ENCODE peak calls at places on chromosomes 2 and 18, in nine cellular contexts. X, M, N, C, E, H, Y, V and L are unnamed samples. For H3K4me1, the result is how much of the 10 kb centered on the place peaks cover.

GRCh38 chr2:200828572-200829257 is 17.0 kb downstream of the BZW1 start:
- DNase-seq in C (no peak), M (no peak), H (no peak), E (no peak), Y (peak), X (no peak), N (no peak), V (no peak), L (peak)

GRCh38 chr2:199433204-199433832 is 24.4 kb downstream of the SATB2 start:
- DNase-seq in Y (no peak), H (no peak), V (no peak), E (no peak), M (no peak), N (no peak), C (no peak), X (no peak), L (no peak)

GRCh38 chr18:46343940-46344372 is 239.8 kb downstream of the HAUS1 start:
- DNase-seq in X (no peak), N (peak), Y (peak), M (no peak), H (peak), E (no peak), C (no peak), V (no peak), L (no peak)

GRCh38 chr2:23456881-23457760 is 72.1 kb downstream of the KLHL29 start:
- DNase-seq in H (no peak), E (no peak), M (no peak), Y (no peak), X (no peak), N (peak), V (no peak), C (peak), L (no peak)

GRCh38 chr2:238644095-238645081 is 203.5 kb upstream of the TWIST2 start:
- DNase-seq in V (peak), X (peak), E (no peak), M (no peak), N (no peak), H (no peak), C (no peak), Y (no peak), L (peak)

GRCh38 chr18:43893001-43893637 is 615.8 kb upstream of the SYT4 start:
- DNase-seq in H (no peak), M (no peak), V (no peak), Y (no peak), N (no peak), X (no peak), C (no peak), E (no peak), L (no peak)

GRCh38 chr18:61825386-61825785 is 67.4 kb downstream of the RNF152 start:
- DNase-seq in X (no peak), E (no peak), N (no peak), Y (no peak), H (no peak), V (no peak), M (no peak), C (no peak), L (no peak)

GRCh38 chr18:56902653-56903052 is 244.2 kb upstream of the BOD1L2 start:
- DNase-seq in X (no peak), Y (no peak), C (no peak), M (no peak), V (no peak), H (no peak), E (no peak), N (no peak), L (no peak)

GRCh38 chr2:73762571-73762970 is 17.3 kb downstream of the DUSP11 start:
- DNase-seq in Y (no peak), M (no peak), H (no peak), V (no peak), E (no peak), C (no peak), N (no peak), X (no peak), L (no peak)

GRCh38 chr2:55926246-55926645 is 2.7 kb upstream of the EFEMP1 start:
- DNase-seq in E (no peak), V (no peak), H (no peak), N (no peak), M (no peak), Y (no peak), X (no peak), C (no peak), L (no peak)

GRCh38 chr2:44560961-44561360 is 199.2 kb downstream of the CAMKMT start:
- DNase-seq in V (no peak), M (no peak), Y (no peak), X (no peak), E (no peak), N (no peak), H (no peak), C (no peak), L (no peak)

GRCh38 chr2:240358080-240358479 is 77.4 kb upstream of the GPC1 start:
- DNase-seq in Y (no peak), M (no peak), C (peak), X (no peak), V (no peak), N (no peak), E (peak), H (no peak), L (no peak)

DNA sequence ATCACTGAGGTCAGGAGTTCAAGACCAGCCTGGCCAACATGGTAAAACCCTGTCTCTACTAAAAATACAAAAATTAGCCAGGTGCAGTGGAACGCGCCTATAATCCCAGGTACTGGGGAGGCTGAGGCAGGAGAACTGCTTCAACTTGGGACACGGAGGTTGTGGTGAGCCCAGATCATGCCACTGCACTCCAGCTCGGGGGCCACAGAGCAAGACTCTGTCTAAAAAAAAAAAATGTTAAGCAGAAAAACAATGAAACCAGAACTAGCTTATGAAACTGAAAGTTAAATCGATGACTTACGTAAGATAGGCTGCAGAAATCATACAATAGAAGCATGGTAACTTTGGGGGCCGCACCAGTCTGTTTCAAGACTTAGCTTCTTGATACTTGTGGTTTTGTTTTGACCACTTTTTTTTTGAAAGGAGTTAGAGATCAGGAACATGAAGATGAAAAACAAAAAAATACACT is 6.2 kb upstream of the GPR155 start:
- DNase-seq in H (no peak), V (no peak), X (no peak), E (no peak), N (no peak), M (no peak), C (no peak), Y (peak), L (no peak)
- TF ChIP-seq POLR2AphosphoS5 in H (no peak), V (no peak), X (no peak), E (no peak), N (no peak), M (no peak), C (no peak), Y (no peak), L (no peak)

DNA sequence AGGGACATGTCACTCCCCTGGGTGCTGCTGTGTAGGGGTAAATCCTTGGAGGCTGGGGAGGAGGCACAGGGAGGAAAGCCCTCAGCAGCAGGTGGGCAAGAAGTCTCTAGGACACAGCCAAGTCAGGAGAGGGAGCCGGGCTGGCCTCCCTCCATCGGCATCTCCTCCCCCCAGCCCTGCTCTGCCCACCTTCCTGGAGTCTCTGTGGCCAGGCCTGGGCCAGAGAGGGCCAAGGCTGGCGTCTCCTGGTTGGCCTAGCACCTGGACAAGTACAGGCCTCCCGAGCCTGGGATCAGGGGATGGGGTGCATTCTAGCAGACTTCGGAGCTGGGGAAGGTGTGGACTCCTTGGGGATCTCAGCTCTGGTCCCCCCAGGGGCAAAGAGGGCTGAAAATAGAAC is 1.8 kb downstream of the SPEG start:
- DNase-seq in H (no peak), C (peak), Y (no peak), E (no peak), M (no peak), V (no peak), X (no peak), N (peak), L (no peak)
- H3K4me1 ChIP-seq in H (under half), C (under half), Y (under half), E (under half), M (under half), V (under half), X (under half), N (half or more), L (half or more)

GRCh38 chr2:202034249-202035088 is 814 bp downstream of the FZD7 start:
- DNase-seq in Y (peak), V (no peak), H (peak), N (peak), C (peak), M (no peak), X (no peak), E (peak), L (no peak)

GRCh38 chr2:202036601-202037037 is 3.0 kb downstream of the FZD7 start:
- DNase-seq in V (no peak), X (no peak), H (peak), M (no peak), N (peak), Y (no peak), E (peak), C (no peak), L (no peak)

GRCh38 chr2:202035089-202035940 is 1.7 kb downstream of the FZD7 start:
- DNase-seq in M (peak), E (no peak), V (peak), C (peak), X (no peak), Y (peak), N (peak), H (no peak), L (no peak)

GRCh38 chr2:202037086-202037485 is 3.4 kb downstream of the FZD7 start:
- DNase-seq in E (no peak), C (no peak), V (no peak), X (no peak), Y (no peak), N (peak), M (no peak), H (no peak), L (no peak)

GRCh38 chr2:202035941-202036372 is 2.3 kb downstream of the FZD7 start:
- DNase-seq in V (no peak), N (peak), C (peak), X (no peak), E (no peak), H (no peak), M (no peak), Y (no peak), L (no peak)
- TF ChIP-seq EP300 in V (no peak), N (no peak), C (no peak), X (no peak), E (no peak), H (no peak), M (no peak), Y (no peak), L (no peak)

GRCh38 chr2:64052468-64053241 is 33.4 kb upstream of the VPS54 start:
- DNase-seq in X (no peak), N (no peak), M (no peak), C (no peak), H (no peak), Y (no peak), V (no peak), E (peak), L (no peak)
- TF ChIP-seq POLR2AphosphoS5 in X (no peak), N (no peak), M (no peak), C (no peak), H (no peak), Y (no peak), V (no peak), E (no peak), L (peak)

GRCh38 chr2:15719566-15720313 is 128.1 kb downstream of the DDX1 start:
- DNase-seq in H (no peak), Y (no peak), E (no peak), X (no peak), M (peak), C (no peak), V (no peak), N (no peak), L (no peak)
- H3K4me1 ChIP-seq in H (under half), Y (under half), E (under half), X (under half), M (under half), C (under half), V (under half), N (under half), L (under half)

GRCh38 chr2:58429285-58429874 is 188.3 kb upstream of the FANCL start:
- DNase-seq in H (no peak), Y (no peak), V (no peak), X (no peak), M (no peak), N (no peak), E (no peak), C (no peak), L (no peak)
- TF ChIP-seq EP300 in H (no peak), Y (no peak), V (no peak), X (no peak), M (no peak), N (no peak), E (no peak), C (no peak), L (no peak)